ENCODE peak calls at places on chromosomes 16 and 17, in four cellular contexts. H is WTC11, K is HepG2, J is K562. L is an unnamed sample.

GRCh38 chr17:6376901-6377300 is 58.0 kb downstream of the AIPL1 start:
- DNase-seq in H (no peak), K (no peak), J (no peak), L (no peak)

GRCh38 chr17:67401106-67401505 is 24.0 kb downstream of the PITPNC1 start:
- DNase-seq in H (no peak), K (no peak), J (no peak), L (no peak)

GRCh38 chr17:75647921-75648320 is 14.7 kb downstream of the SMIM5 start:
- DNase-seq in H (no peak), K (no peak), J (no peak), L (no peak)

GRCh38 chr16:3059041-3059722 is 6.3 kb upstream of the IL32 start:
- DNase-seq in H (peak), K (peak), J (peak), L (no peak)

GRCh38 chr17:73599599-73599998 is 44.6 kb downstream of the SDK2 start:
- DNase-seq in H (no peak), K (no peak), J (no peak), L (no peak)

GRCh38 chr17:82865996-82866395 is 26.2 kb upstream of the ZNF750 start:
- DNase-seq in H (no peak), K (no peak), J (no peak), L (no peak)

GRCh38 chr17:19709841-19710240 is 6.5 kb downstream of the SLC47A2 start:
- DNase-seq in H (no peak), K (no peak), J (no peak), L (no peak)

GRCh38 chr17:82339634-82340580 is 6.3 kb upstream of the SECTM1 start:
- DNase-seq in H (no peak), K (no peak), J (no peak), L (no peak)

GRCh38 chr16:71293921-71294320 is 4.7 kb upstream of the CMTR2 start:
- DNase-seq in H (no peak), K (no peak), J (no peak), L (no peak)

GRCh38 chr16:29745853-29746345 is at the start of gene C16orf54:
- DNase-seq in H (no peak), K (no peak), J (no peak), L (peak)
- TF ChIP-seq CBFB in H (peak), K (no peak), J (no peak), L (peak)

GRCh38 chr17:28841901-28842281 is 699 bp downstream of the FAM222B start:
- DNase-seq in H (peak), K (no peak), J (no peak), L (no peak)
- TF ChIP-seq CBFB in H (no peak), K (no peak), J (no peak), L (no peak)

GRCh38 chr17:64423881-64424280 is 25.0 kb upstream of the MILR1 start:
- DNase-seq in H (no peak), K (no peak), J (no peak), L (no peak)

GRCh38 chr17:64413505-64413904 is 22.8 kb upstream of the PECAM1 start:
- DNase-seq in H (no peak), K (no peak), J (no peak), L (peak)

GRCh38 chr17:64424318-64424717 is 24.6 kb upstream of the MILR1 start:
- DNase-seq in H (no peak), K (no peak), J (no peak), L (no peak)

GRCh38 chr17:64420143-64420670 is 28.7 kb upstream of the MILR1 start:
- DNase-seq in H (no peak), K (peak), J (peak), L (no peak)

DNA sequence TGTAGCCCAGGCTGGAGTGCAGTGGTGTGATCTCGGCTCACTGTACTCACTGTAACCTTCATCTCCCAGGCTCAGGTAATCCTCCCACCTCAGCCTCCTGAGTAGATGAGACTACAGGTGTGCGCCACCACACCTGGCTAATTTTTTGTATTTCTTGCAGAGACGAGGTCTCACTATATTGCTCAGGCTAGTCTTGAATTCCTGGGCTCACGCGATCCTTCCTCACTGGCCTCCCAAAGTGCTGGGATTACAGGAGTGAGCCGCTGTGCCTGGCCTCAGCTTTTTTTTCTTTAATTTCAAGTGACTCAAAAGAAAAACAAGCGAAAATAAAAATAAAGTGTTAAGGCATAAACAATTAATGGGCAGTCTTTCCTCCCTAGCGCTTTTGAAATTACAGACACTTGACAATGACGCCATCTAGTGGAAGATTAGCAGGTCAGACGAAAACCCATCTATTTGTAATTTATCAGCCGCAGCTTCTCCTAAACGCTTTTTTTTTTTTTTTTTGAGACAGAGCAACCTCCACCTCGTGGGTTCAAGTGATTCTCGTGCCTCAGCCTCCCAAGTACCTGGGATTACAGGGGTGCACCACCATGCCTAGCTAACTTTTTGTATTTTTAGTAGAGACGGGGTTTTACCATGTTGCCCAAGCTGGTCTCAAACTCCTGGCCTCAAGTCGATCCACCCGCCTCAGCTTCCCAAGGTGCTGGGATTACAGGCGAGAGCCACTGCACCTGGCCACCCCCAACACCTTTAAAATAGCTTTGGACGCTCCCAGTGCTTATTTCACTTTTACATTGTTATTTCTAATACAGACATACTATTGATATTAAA is 28.1 kb upstream of the PECAM1 start:
- DNase-seq in H (no peak), K (peak), J (peak), L (no peak)
- TF ChIP-seq CBFB in H (no peak), K (no peak), J (no peak), L (no peak)

GRCh38 chr16:57169327-57169726 is 16.5 kb downstream of the PSME3IP1 start:
- DNase-seq in H (no peak), K (no peak), J (no peak), L (no peak)
- TF ChIP-seq CBFB in H (no peak), K (no peak), J (no peak), L (no peak)

GRCh38 chr17:2563543-2563942 is 29.9 kb upstream of the PAFAH1B1 start:
- DNase-seq in H (no peak), K (no peak), J (no peak), L (no peak)

GRCh38 chr17:2563061-2563460 is 30.4 kb upstream of the PAFAH1B1 start:
- DNase-seq in H (no peak), K (no peak), J (no peak), L (no peak)

GRCh38 chr17:2566056-2566455 is 27.4 kb upstream of the PAFAH1B1 start:
- DNase-seq in H (no peak), K (no peak), J (no peak), L (no peak)

GRCh38 chr17:2562162-2562858 is 31.1 kb upstream of the PAFAH1B1 start:
- DNase-seq in H (no peak), K (no peak), J (no peak), L (no peak)

DNA sequence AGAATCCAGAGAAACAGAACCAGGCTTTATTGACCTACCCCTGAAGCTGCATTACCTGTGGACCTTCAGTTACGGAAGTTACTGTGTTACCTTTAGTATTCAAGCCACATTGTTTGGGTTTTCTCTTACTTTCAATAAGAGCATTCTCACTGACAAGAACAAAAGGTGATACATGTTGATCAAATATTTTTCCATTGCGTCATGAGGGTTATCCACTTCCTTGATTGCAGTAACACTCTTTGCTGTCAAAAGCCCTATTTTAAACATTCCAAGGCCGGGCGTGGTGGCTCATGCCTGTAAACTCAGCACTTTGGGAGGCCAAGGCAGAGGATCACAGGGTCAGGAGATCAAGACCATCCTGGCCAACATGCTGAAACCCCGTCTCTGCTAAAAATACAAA is 28.6 kb upstream of the PAFAH1B1 start:
- DNase-seq in H (no peak), K (peak), J (no peak), L (no peak)
- TF ChIP-seq CBFB in H (no peak), K (no peak), J (no peak), L (no peak)

GRCh38 chr16:80931985-80932720 is 74.5 kb downstream of the CMC2 start:
- DNase-seq in H (peak), K (peak), J (no peak), L (no peak)
- TF ChIP-seq CBFB in H (no peak), K (no peak), J (no peak), L (no peak)

L was measured in GM12878.